ENCODE peak calls at places on chromosomes 6 and 20, in seven cellular contexts. B is SJSA1; L is small intestine; Y is HEK293T; C is activated CD8-positive, alpha-beta memory T cell treated with anti-CD3 and anti-CD28 coated beads, Interleukin-2, amount 50 U/mL, for 4 hours; G is activated CD4-positive, CD25-positive, alpha-beta regulatory T cell; F is nephron progenitor cell. D is an unnamed sample.

GRCh38 chr6:165605182-165605875 is 57.7 kb downstream of the PDE10A start:
- DNase-seq in Y (no peak), F (no peak), C (no peak), L (peak; percentile 16), B (no peak), G (no peak), D (no peak)

GRCh38 chr6:164108869-164109769 is 694.6 kb downstream of the QKI start:
- DNase-seq in F (no peak), Y (no peak), L (no peak), B (peak; percentile 58), G (no peak), C (no peak), D (no peak)

GRCh38 chr6:158095031-158095430 is 73.0 kb downstream of the SERAC1 start:
- DNase-seq in G (no peak), Y (no peak), B (no peak), F (no peak), L (no peak), C (no peak), D (no peak)

GRCh38 chr20:64233725-64234124 is 21.8 kb upstream of the PCMTD2 start:
- DNase-seq in L (no peak), C (no peak), B (no peak), G (no peak), F (no peak), Y (no peak), D (peak; percentile 47)

GRCh38 chr6:74366634-74367033 is 670.6 kb downstream of the CD109 start:
- DNase-seq in G (no peak), F (no peak), L (no peak), Y (no peak), B (no peak), C (no peak), D (no peak)

GRCh38 chr20:18750735-18751134 is 62.8 kb upstream of the SCP2D1 start:
- DNase-seq in C (no peak), L (peak; percentile 4), G (no peak), Y (no peak), F (no peak), B (no peak), D (no peak)

GRCh38 chr6:132919476-132919875 is 105.1 kb downstream of the RPS12 start:
- DNase-seq in B (no peak), G (no peak), C (no peak), F (no peak), L (peak; percentile 18), Y (no peak), D (peak; percentile 5)

GRCh38 chr6:2035046-2035445 is 210.4 kb downstream of the GMDS start:
- DNase-seq in B (no peak), G (no peak), L (peak; percentile 37), C (no peak), F (no peak), Y (no peak), D (no peak)

GRCh38 chr6:40882321-40882720 is 156.7 kb downstream of the UNC5CL start:
- DNase-seq in F (peak; percentile 61), G (no peak), Y (peak; percentile 18), C (no peak), B (no peak), L (peak; percentile 30), D (no peak)

GRCh38 chr6:15331143-15331542 is 85.3 kb downstream of the JARID2 start:
- DNase-seq in L (no peak), F (no peak), B (peak; percentile 52), G (no peak), C (no peak), Y (no peak), D (no peak)

GRCh38 chr6:16374796-16375195 is 136.4 kb downstream of the GMPR start:
- DNase-seq in Y (no peak), C (peak; percentile 21), L (no peak), B (no peak), G (no peak), F (no peak), D (no peak)

GRCh38 chr20:33095249-33095648 is 15.8 kb downstream of the BPIFB4 start:
- DNase-seq in C (no peak), F (no peak), Y (no peak), G (no peak), B (no peak), L (no peak), D (no peak)

GRCh38 chr6:159830481-159831372 is 30.7 kb downstream of the PNLDC1 start:
- DNase-seq in Y (no peak), G (no peak), L (no peak), B (no peak), F (no peak), C (no peak), D (no peak)

GRCh38 chr6:105952326-105952725 is 133.8 kb upstream of the PRDM1 start:
- DNase-seq in L (no peak), B (no peak), G (no peak), Y (no peak), F (no peak), C (no peak), D (no peak)

GRCh38 chr20:31819083-31819784 is at the start of gene MYLK2:
- DNase-seq in B (no peak), G (no peak), Y (no peak), F (no peak), C (no peak), L (no peak), D (no peak)

GRCh38 chr6:15431762-15432495 is 186.1 kb downstream of the JARID2 start:
- DNase-seq in F (no peak), B (no peak), Y (no peak), C (no peak), G (no peak), L (peak; percentile 50), D (peak; percentile 61)

GRCh38 chr6:122109075-122109474 is 290.4 kb upstream of the HSF2 start:
- DNase-seq in L (no peak), C (no peak), B (no peak), Y (no peak), G (no peak), F (no peak), D (no peak)

GRCh38 chr6:45478235-45478634 is 100.5 kb upstream of the SUPT3H start:
- DNase-seq in Y (no peak), G (no peak), F (no peak), C (no peak), B (no peak), L (no peak), D (no peak)

GRCh38 chr20:38871560-38871953 is 54.7 kb upstream of the FAM83D start:
- DNase-seq in L (no peak), F (no peak), G (no peak), C (no peak), B (no peak), Y (no peak), D (no peak)

GRCh38 chr6:83853178-83853967 is at the start of gene RIPPLY2:
- DNase-seq in C (no peak), L (no peak), F (peak; percentile 63), B (no peak), Y (peak; percentile 50), G (no peak), D (no peak)

GRCh38 chr6:7697820-7698623 is 27.9 kb upstream of the BMP6 start:
- DNase-seq in F (no peak), Y (no peak), B (no peak), L (no peak), C (no peak), G (no peak), D (no peak)

GRCh38 chr6:167013946-167014345 is 14.7 kb downstream of the CEP43 start:
- DNase-seq in F (no peak), Y (no peak), C (no peak), B (no peak), L (no peak), G (no peak), D (no peak)

GRCh38 chr6:29850011-29850553 is 22.5 kb downstream of the HLA-G start:
- DNase-seq in L (peak; percentile 26), C (peak; percentile 49), Y (no peak), F (no peak), G (no peak), B (no peak), D (no peak)

GRCh38 chr20:62816031-62816878 is 595 bp upstream of the COL9A3 start:
- DNase-seq in Y (no peak), B (no peak), G (no peak), C (no peak), F (peak; percentile 47), L (no peak), D (no peak)

GRCh38 chr6:105824732-105825131 is 261.4 kb upstream of the PRDM1 start:
- DNase-seq in G (no peak), C (no peak), B (no peak), L (no peak), F (no peak), Y (no peak), D (no peak)